ENCODE peak calls at places on chromosome 1, in six cellular contexts. C, P, Y, E, J and G are unnamed samples. For H3K4me1, the result is how much of the 10 kb centered on the place peaks cover.

GRCh38 chr1:23436520-23437354 is 12.2 kb upstream of the TCEA3 start:
- DNase-seq in C (no peak), P (no peak), Y (no peak), E (no peak), J (peak), G (no peak)

GRCh38 chr1:1270813-1271212 is 2.8 kb downstream of the UBE2J2 start:
- DNase-seq in C (no peak), P (no peak), Y (no peak), E (no peak), J (no peak), G (no peak)

GRCh38 chr1:63408331-63408730 is 40.9 kb downstream of the ALG6 start:
- DNase-seq in C (no peak), P (no peak), Y (no peak), E (no peak), J (no peak), G (no peak)

GRCh38 chr1:65668368-65668767 is 124.3 kb upstream of the PDE4B start:
- DNase-seq in C (no peak), P (no peak), Y (no peak), E (no peak), J (no peak), G (no peak)

GRCh38 chr1:219276029-219276738 is 102.5 kb downstream of the LYPLAL1 start:
- DNase-seq in C (no peak), P (no peak), Y (no peak), E (no peak), J (no peak), G (no peak)

GRCh38 chr1:26582053-26582835 is 52.7 kb downstream of the RPS6KA1 start:
- DNase-seq in C (no peak), P (no peak), Y (no peak), E (no peak), J (no peak), G (no peak)

GRCh38 chr1:206558794-206559660 is 51.7 kb downstream of the RASSF5 start:
- DNase-seq in C (no peak), P (no peak), Y (no peak), E (no peak), J (no peak), G (no peak)

GRCh38 chr1:58062635-58063034 is 483.9 kb downstream of the OMA1 start:
- DNase-seq in C (no peak), P (no peak), Y (no peak), E (no peak), J (no peak), G (no peak)

GRCh38 chr1:185776521-185776920 is 42.3 kb downstream of the HMCN1 start:
- DNase-seq in C (no peak), P (no peak), Y (no peak), E (no peak), J (no peak), G (no peak)

GRCh38 chr1:11906870-11907269 is 19.4 kb downstream of the KIAA2013 start:
- DNase-seq in C (no peak), P (no peak), Y (no peak), E (no peak), J (no peak), G (no peak)

GRCh38 chr1:222045816-222046215 is 303.9 kb upstream of the DUSP10 start:
- DNase-seq in C (no peak), P (no peak), Y (no peak), E (no peak), J (no peak), G (no peak)

GRCh38 chr1:54253480-54253879 is 53.5 kb downstream of the MRPL37 start:
- DNase-seq in C (no peak), P (peak), Y (no peak), E (peak), J (no peak), G (peak)

GRCh38 chr1:17460265-17460664 is 20.8 kb upstream of the RCC2 start:
- DNase-seq in C (no peak), P (no peak), Y (no peak), E (no peak), J (no peak), G (no peak)

GRCh38 chr1:180593382-180593781 is 34.6 kb downstream of the OVAAL start:
- DNase-seq in C (no peak), P (no peak), Y (peak), E (no peak), J (no peak), G (no peak)

GRCh38 chr1:174028495-174028894 is 6.3 kb upstream of the RC3H1 start:
- DNase-seq in C (no peak), P (no peak), Y (no peak), E (no peak), J (no peak), G (no peak)

GRCh38 chr1:9593492-9594465 is 5.1 kb downstream of the TMEM201 start:
- DNase-seq in C (peak), P (peak), Y (peak), E (no peak), J (peak), G (peak)

GRCh38 chr1:217469983-217470382 is 160.9 kb downstream of the GPATCH2 start:
- DNase-seq in C (no peak), P (no peak), Y (no peak), E (no peak), J (no peak), G (no peak)

GRCh38 chr1:108719654-108720435 is 7.1 kb downstream of the FNDC7 start:
- DNase-seq in C (no peak), P (peak), Y (no peak), E (no peak), J (no peak), G (no peak)

GRCh38 chr1:198913667-198914066 is 274.8 kb downstream of the PTPRC start:
- DNase-seq in C (peak), P (no peak), Y (no peak), E (no peak), J (no peak), G (no peak)

GRCh38 chr1:205370780-205371179 is 14.1 kb upstream of the KLHDC8A start:
- DNase-seq in C (no peak), P (no peak), Y (no peak), E (no peak), J (no peak), G (no peak)

DNA sequence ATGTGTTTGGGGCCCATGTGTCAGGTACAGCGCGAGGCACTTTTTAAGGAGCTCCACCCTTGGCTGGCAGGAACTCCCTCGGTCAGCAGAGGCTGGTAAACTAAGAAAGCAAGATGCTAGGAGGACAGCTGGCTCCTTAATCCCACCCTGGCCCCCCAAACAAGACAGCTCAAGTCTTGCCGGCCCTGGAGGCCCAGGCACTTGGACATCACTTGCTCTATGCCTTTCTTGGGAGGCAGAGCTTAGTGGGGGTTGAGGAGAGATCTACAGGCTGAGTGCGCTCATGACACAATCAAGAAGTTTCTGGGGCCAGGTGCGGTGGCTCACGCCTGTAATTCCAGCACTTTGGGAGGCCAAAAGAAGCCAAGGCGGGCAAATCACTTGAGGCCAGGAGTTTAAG is 78.1 kb downstream of the CD34 start:
- DNase-seq in C (no peak), P (no peak), Y (no peak), E (peak), J (no peak), G (no peak)
- H3K4me1 ChIP-seq in C (half or more), P (under half), Y (half or more), E (half or more), J (under half), G (half or more)

DNA sequence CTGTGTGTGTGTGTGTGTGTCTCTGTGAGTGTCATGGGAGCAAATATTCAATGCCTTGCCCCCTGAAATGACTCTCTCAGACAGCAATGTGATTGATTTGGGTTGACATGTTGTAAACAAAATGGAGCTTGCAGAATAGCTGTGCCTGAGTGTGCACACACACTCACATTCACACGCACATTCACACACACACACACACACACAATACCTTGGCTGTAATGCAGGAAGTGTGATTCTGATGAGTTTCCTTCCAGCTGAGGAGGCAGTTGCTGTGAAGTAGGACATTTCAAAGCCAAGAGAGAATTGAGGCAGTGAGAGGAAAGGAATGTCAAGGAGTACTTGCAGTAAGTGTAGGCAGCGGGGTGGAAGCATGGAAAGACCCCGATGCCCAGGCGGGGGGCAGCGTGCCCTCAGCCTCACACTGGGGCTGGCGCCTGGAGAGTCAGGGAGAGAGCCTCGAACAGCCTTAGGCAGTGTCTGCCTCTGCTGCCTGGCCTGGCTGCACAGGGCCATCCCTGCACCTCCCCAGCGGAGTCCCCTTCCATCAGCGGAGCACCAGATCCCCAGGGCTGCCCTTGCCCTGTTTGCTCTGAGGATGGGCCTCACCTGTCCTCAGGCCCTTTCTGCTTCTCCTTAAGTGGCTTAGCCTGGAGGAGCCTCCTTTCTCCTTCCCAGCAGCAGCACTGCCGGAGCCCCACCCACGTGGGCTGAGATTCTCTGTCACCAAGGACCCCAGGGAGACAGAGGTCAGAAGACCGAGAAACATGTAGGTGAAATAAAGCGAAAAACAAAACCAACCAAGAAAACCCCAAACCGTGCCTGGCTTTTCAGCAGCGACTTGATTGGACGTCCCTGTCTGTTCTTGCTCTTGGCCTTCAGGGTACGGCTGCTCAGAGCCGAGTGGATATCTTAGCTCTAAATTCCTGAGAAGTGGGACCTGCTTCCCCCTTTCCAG is 9.2 kb downstream of the VASH2 start:
- DNase-seq in C (no peak), P (no peak), Y (no peak), E (no peak), J (no peak), G (no peak)
- H3K4me1 ChIP-seq in C (under half), P (under half), Y (under half), E (under half), J (under half), G (under half)

GRCh38 chr1:84164156-84164555 is 20.1 kb downstream of the PRKACB start:
- DNase-seq in C (no peak), P (no peak), Y (no peak), E (no peak), J (no peak), G (no peak)
- H3K4me1 ChIP-seq in C (under half), P (under half), Y (under half), E (under half), J (under half), G (under half)

GRCh38 chr1:201020647-201021332 is 2.7 kb downstream of the KIF21B start:
- DNase-seq in C (no peak), P (no peak), Y (no peak), E (no peak), J (peak), G (no peak)

GRCh38 chr1:201021333-201022177 is 2.0 kb downstream of the KIF21B start:
- DNase-seq in C (no peak), P (no peak), Y (no peak), E (no peak), J (no peak), G (no peak)

GRCh38 chr1:201017828-201018163 is 5.7 kb downstream of the KIF21B start:
- DNase-seq in C (no peak), P (no peak), Y (no peak), E (no peak), J (no peak), G (no peak)

GRCh38 chr1:201020040-201020591 is 3.4 kb downstream of the KIF21B start:
- DNase-seq in C (no peak), P (no peak), Y (no peak), E (no peak), J (peak), G (no peak)

DNA sequence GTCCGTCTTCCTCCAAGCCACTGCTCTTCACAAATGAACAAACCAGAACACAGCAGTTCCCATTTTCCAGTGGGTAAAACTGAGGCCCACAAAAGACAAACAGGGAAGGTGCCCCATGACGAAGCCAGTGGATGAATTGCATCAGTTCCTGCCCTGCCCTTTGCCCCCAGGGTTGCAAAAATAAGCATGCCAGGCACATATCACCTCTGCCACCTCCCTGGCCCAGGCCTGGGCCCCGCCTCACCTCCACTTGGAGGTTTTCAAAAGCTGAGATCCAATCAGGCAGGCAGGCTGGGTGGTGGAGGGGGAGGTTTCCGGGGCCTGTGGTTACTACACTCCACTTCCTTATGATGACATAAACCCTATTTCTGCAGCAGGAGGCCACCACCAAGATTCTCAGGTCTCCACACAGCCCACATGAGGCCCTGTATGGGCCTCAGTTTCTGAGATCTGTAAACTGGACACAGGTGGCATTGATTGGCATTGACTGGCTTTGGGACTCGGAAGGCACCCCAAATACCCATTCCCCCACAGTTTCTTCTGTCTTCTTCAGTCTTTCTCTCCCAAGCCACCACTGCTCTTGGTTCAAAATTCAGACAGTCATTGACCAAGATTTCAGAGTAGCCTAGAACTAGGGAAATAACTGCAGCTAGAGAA is 4.1 kb downstream of the KIF21B start:
- DNase-seq in C (peak), P (peak), Y (peak), E (no peak), J (peak), G (peak)
- H3K4me1 ChIP-seq in C (under half), P (under half), Y (under half), E (under half), J (under half), G (under half)